ENCODE peak calls at places on chromosomes 4 and X, in seven cellular contexts. L is SJSA1; F is stimulated activated CD4-positive, alpha-beta T cell treated with anti-CD3 and anti-CD28 coated beads, Interleukin-15, amount 100 ng/mL, for 24 hours; A is activated CD4-positive, alpha-beta T cell treated with anti-CD3 and anti-CD28 coated beads for 24 hours; Z is BJ; O is breast epithelium; I is NT2/D1. B is an unnamed sample.

GRCh38 chr4:121181493-121181892 is 17.4 kb upstream of the TNIP3 start:
- DNase-seq in O (no peak), A (no peak), Z (no peak), L (no peak), I (no peak), F (no peak), B (no peak)

GRCh38 chrX:150899191-150899757 is 806 bp upstream of the CD99L2 start:
- DNase-seq in F (peak; percentile 32), I (no peak), Z (no peak), O (peak; percentile 17), L (peak; percentile 44), A (no peak), B (peak; percentile 1)

GRCh38 chrX:72060196-72060974 is 71.3 kb downstream of the RTL5 start:
- DNase-seq in Z (no peak), O (no peak), A (no peak), I (peak; percentile 58), L (no peak), F (no peak), B (no peak)

GRCh38 chrX:57985951-57986350 is 75.7 kb upstream of the ZXDA start:
- DNase-seq in L (no peak), A (no peak), I (no peak), O (no peak), F (no peak), Z (no peak), B (no peak)

GRCh38 chr4:138158746-138159297 is 83.3 kb downstream of the SLC7A11 start:
- DNase-seq in F (no peak), Z (peak; percentile 25), L (peak; percentile 38), I (no peak), O (no peak), A (no peak), B (peak; percentile 69)

GRCh38 chr4:179095585-179096228 is 1653.5 kb upstream of the AGA start:
- DNase-seq in Z (no peak), A (no peak), L (no peak), I (peak; percentile 18), O (no peak), F (peak; percentile 2), B (no peak)

GRCh38 chr4:68175562-68176155 is 46.0 kb upstream of the TMPRSS11F start:
- DNase-seq in O (no peak), F (peak; percentile 50), I (peak; percentile 28), Z (peak; percentile 4), A (peak; percentile 4), L (no peak), B (peak; percentile 34)

GRCh38 chr4:134905061-134905460 is 703.5 kb upstream of the PABPC4L start:
- DNase-seq in A (no peak), Z (no peak), F (no peak), L (no peak), I (no peak), O (no peak), B (no peak)

GRCh38 chrX:47612418-47612817 is 7.2 kb downstream of the SYN1 start:
- DNase-seq in Z (no peak), O (no peak), A (no peak), F (no peak), L (no peak), I (no peak), B (no peak)

GRCh38 chrX:140815868-140816267 is 106.3 kb downstream of the LINC00632 start:
- DNase-seq in I (no peak), A (no peak), F (no peak), O (no peak), Z (no peak), L (no peak), B (peak; percentile 3)

GRCh38 chr4:92104506-92104905 is 199.3 kb upstream of the GRID2 start:
- DNase-seq in Z (no peak), O (no peak), L (no peak), A (no peak), F (no peak), I (no peak), B (no peak)

GRCh38 chrX:14476169-14476568 is 53.2 kb upstream of the GLRA2 start:
- DNase-seq in L (no peak), A (no peak), F (no peak), I (no peak), Z (peak; percentile 23), O (no peak), B (peak; percentile 49)

GRCh38 chr4:4762909-4763814 is 96.3 kb upstream of the MSX1 start:
- DNase-seq in Z (peak; percentile 56), L (no peak), O (no peak), F (peak; percentile 58), A (peak; percentile 14), I (peak; percentile 28), B (peak; percentile 76)

GRCh38 chr4:149199594-149199993 is 616.0 kb downstream of the IQCM start:
- DNase-seq in L (no peak), A (no peak), F (no peak), I (no peak), Z (no peak), O (no peak), B (no peak)

GRCh38 chr4:168882650-168883233 is 127.3 kb downstream of the CBR4 start:
- DNase-seq in Z (no peak), F (no peak), A (no peak), I (no peak), L (peak; percentile 64), O (no peak), B (peak; percentile 69)

GRCh38 chr4:109811707-109812106 is 3.9 kb upstream of the GAR1 start:
- DNase-seq in Z (no peak), A (no peak), O (no peak), L (no peak), F (no peak), I (no peak), B (no peak)

GRCh38 chr4:52577285-52577968 is 81.7 kb downstream of the USP46 start:
- DNase-seq in L (no peak), O (no peak), Z (no peak), I (no peak), F (no peak), A (no peak), B (no peak)

GRCh38 chr4:80071643-80072606 is 1.1 kb downstream of the ANTXR2 start:
- DNase-seq in O (peak; percentile 20), I (peak; percentile 2), Z (no peak), L (peak; percentile 48), A (peak; percentile 37), F (peak; percentile 72), B (peak; percentile 19)

GRCh38 chrX:41666251-41666650 is 22.5 kb upstream of the GPR34 start:
- DNase-seq in Z (no peak), I (no peak), L (no peak), F (peak; percentile 14), A (no peak), O (no peak), B (peak; percentile 36)

GRCh38 chr4:105972946-105973621 is 77.8 kb downstream of the NPNT start:
- DNase-seq in O (no peak), L (no peak), F (no peak), I (peak; percentile 16), Z (no peak), A (no peak), B (no peak)

GRCh38 chr4:111499291-111499690 is 646.0 kb upstream of the FAM241A start:
- DNase-seq in F (no peak), I (no peak), L (no peak), Z (no peak), A (no peak), O (no peak), B (no peak)

GRCh38 chr4:185204238-185204910 is 574 bp upstream of the CFAP97 start:
- DNase-seq in F (no peak), L (no peak), I (no peak), O (no peak), A (no peak), Z (no peak), B (no peak)

GRCh38 chrX:131053076-131053475 is 5.1 kb upstream of the ARHGAP36 start:
- DNase-seq in O (no peak), I (no peak), A (no peak), L (no peak), Z (no peak), F (no peak), B (no peak)

GRCh38 chrX:143635915-143636314 is at the start of gene SLITRK4:
- DNase-seq in A (no peak), I (peak; percentile 47), O (no peak), Z (no peak), F (no peak), L (no peak), B (no peak)

GRCh38 chrX:68462653-68463052 is 29.4 kb upstream of the OPHN1 start:
- DNase-seq in L (no peak), I (peak; percentile 23), F (peak; percentile 2), A (no peak), O (no peak), Z (no peak), B (peak; percentile 39)

GRCh38 chrX:26918633-26919032 is 544.5 kb downstream of the PPP4R3C start:
- DNase-seq in O (no peak), I (peak; percentile 38), Z (no peak), A (no peak), F (no peak), L (no peak), B (peak; percentile 1)

GRCh38 chr4:111136438-111136837 is 513.6 kb upstream of the PITX2 start:
- DNase-seq in A (no peak), L (no peak), Z (no peak), I (peak; percentile 2), F (no peak), O (no peak), B (peak; percentile 36)

GRCh38 chrX:85084770-85085393 is 81.2 kb downstream of the APOOL start:
- DNase-seq in O (no peak), Z (no peak), F (peak; percentile 12), A (no peak), L (no peak), I (no peak), B (no peak)

GRCh38 chr4:1464581-1465171 is 58.4 kb upstream of the NKX1-1 start:
- DNase-seq in Z (no peak), O (no peak), A (no peak), F (no peak), I (no peak), L (no peak), B (no peak)

GRCh38 chr4:40492747-40493146 is 136.9 kb downstream of the RBM47 start:
- DNase-seq in O (no peak), A (no peak), L (no peak), F (no peak), I (no peak), Z (no peak), B (no peak)

GRCh38 chr4:1154523-1155182 is 17.7 kb downstream of the SPON2 start:
- DNase-seq in L (no peak), O (no peak), F (no peak), Z (no peak), I (no peak), A (no peak), B (peak; percentile 43)

GRCh38 chrX:71622347-71623104 is 4.2 kb upstream of the CXCR3 start:
- DNase-seq in I (peak; percentile 57), Z (no peak), L (no peak), F (peak; percentile 74), O (peak; percentile 54), A (peak; percentile 46), B (peak; percentile 56)

GRCh38 chr4:13840573-13841185 is 213.2 kb upstream of the BOD1L1 start:
- DNase-seq in A (no peak), L (no peak), Z (no peak), O (no peak), I (no peak), F (no peak), B (no peak)

GRCh38 chrX:136910565-136911040 is 30.1 kb upstream of the RBMX start:
- DNase-seq in I (no peak), O (no peak), F (no peak), L (no peak), Z (no peak), A (no peak), B (peak; percentile 6)

B was measured in fibroblast of gingiva.